ENCODE peak calls at places on chromosomes 3 and 15, in five cellular contexts. Z is ovary, C is kidney, V is nephron progenitor cell, E is GM12864. T is an unnamed sample.

GRCh38 chr3:159788987-159789386 is 199.6 kb upstream of the IL12A start:
- DNase-seq in C (no peak), E (no peak), V (no peak), Z (no peak), T (no peak)

GRCh38 chr15:36481156-36481555 is 98.3 kb upstream of the CDIN1 start:
- DNase-seq in Z (no peak), V (no peak), E (no peak), C (no peak), T (no peak)

GRCh38 chr3:58434511-58434910 is 879 bp upstream of the PDHB start:
- DNase-seq in C (no peak), V (no peak), Z (no peak), E (no peak), T (no peak)

GRCh38 chr3:13174011-13174802 is 101.0 kb upstream of the IQSEC1 start:
- DNase-seq in C (peak), V (no peak), E (no peak), Z (no peak), T (no peak)

GRCh38 chr3:129343643-129344360 is 65.1 kb downstream of the HMCES start:
- DNase-seq in V (peak), Z (no peak), C (peak), E (no peak), T (peak)

GRCh38 chr15:22810735-22811338 is 24.4 kb downstream of the NIPA1 start:
- DNase-seq in V (no peak), C (no peak), E (no peak), Z (no peak), T (no peak)

GRCh38 chr15:67048281-67049279 is 16.8 kb upstream of the SMAD3 start:
- DNase-seq in V (no peak), E (no peak), Z (no peak), C (peak), T (no peak)

GRCh38 chr3:12758025-12758830 is 831 bp downstream of the TMEM40 start:
- DNase-seq in V (no peak), C (peak), Z (peak), E (no peak), T (peak)

GRCh38 chr15:84749111-84749991 is 959 bp downstream of the ZNF592 start:
- DNase-seq in E (no peak), V (peak), Z (peak), C (peak), T (no peak)

GRCh38 chr15:23877502-23878412 is 190.7 kb upstream of the NDN start:
- DNase-seq in E (no peak), C (peak), Z (peak), V (peak), T (no peak)

GRCh38 chr3:10277115-10277625 is 15.6 kb downstream of the GHRL start:
- DNase-seq in C (no peak), Z (no peak), E (no peak), V (no peak), T (no peak)

GRCh38 chr15:90103669-90104329 is 1.5 kb upstream of the IDH2 start:
- DNase-seq in E (no peak), C (no peak), Z (no peak), V (no peak), T (no peak)

GRCh38 chr15:94026458-94026967 is 204.8 kb upstream of the MCTP2 start:
- DNase-seq in Z (no peak), V (no peak), C (no peak), E (no peak), T (no peak)

GRCh38 chr3:180252683-180253082 is 215.9 kb upstream of the PEX5L start:
- DNase-seq in E (no peak), V (no peak), Z (no peak), C (no peak), T (no peak)

GRCh38 chr15:45705510-45706473 is 71.0 kb downstream of the SQOR start:
- DNase-seq in C (peak), Z (peak), E (peak), V (peak), T (peak)

GRCh38 chr15:71096676-71097075 is 18.6 kb upstream of the THSD4 start:
- DNase-seq in V (no peak), E (no peak), Z (no peak), C (no peak), T (no peak)

GRCh38 chr15:77667351-77667750 is 34.6 kb upstream of the LINGO1 start:
- DNase-seq in E (no peak), V (no peak), C (no peak), Z (no peak), T (no peak)

GRCh38 chr3:9397911-9398714 is 698 bp downstream of the SETD5 start:
- DNase-seq in V (peak), Z (peak), C (peak), E (no peak), T (peak)

GRCh38 chr3:43770426-43771103 is 79.8 kb downstream of the ABHD5 start:
- DNase-seq in C (peak), V (no peak), E (no peak), Z (no peak), T (no peak)

GRCh38 chr3:31705726-31706125 is 173.0 kb downstream of the STT3B start:
- DNase-seq in C (no peak), Z (no peak), E (no peak), V (no peak), T (no peak)

GRCh38 chr3:83890039-83890762 is 1068.6 kb upstream of the CADM2 start:
- DNase-seq in V (no peak), C (no peak), Z (no peak), E (no peak), T (no peak)

GRCh38 chr15:64017082-64017588 is 29.1 kb downstream of the DAPK2 start:
- DNase-seq in E (no peak), Z (no peak), V (no peak), C (no peak), T (no peak)

GRCh38 chr15:65981837-65982696 is 112.8 kb downstream of the RAB11A start:
- DNase-seq in E (no peak), C (peak), V (peak), Z (no peak), T (peak)
- TF ChIP-seq CTCF in E (peak), C (no peak), V (peak), Z (no peak), T (peak)

GRCh38 chr3:72891053-72891855 is 3.4 kb downstream of the GXYLT2 start:
- DNase-seq in E (no peak), Z (peak), C (no peak), V (peak), T (no peak)
- TF ChIP-seq CTCF in E (no peak), Z (peak), C (no peak), V (no peak), T (no peak)

GRCh38 chr3:172096881-172097420 is 57.6 kb downstream of the FNDC3B start:
- DNase-seq in E (no peak), Z (no peak), C (no peak), V (no peak), T (no peak)

GRCh38 chr3:172098698-172099494 is 59.5 kb downstream of the FNDC3B start:
- DNase-seq in E (no peak), C (no peak), Z (no peak), V (no peak), T (no peak)

GRCh38 chr3:172092658-172093057 is 53.3 kb downstream of the FNDC3B start:
- DNase-seq in Z (no peak), E (no peak), C (no peak), V (no peak), T (no peak)

GRCh38 chr3:172097585-172097984 is 58.2 kb downstream of the FNDC3B start:
- DNase-seq in Z (no peak), C (no peak), E (no peak), V (no peak), T (no peak)

GRCh38 chr3:172094621-172095557 is 55.5 kb downstream of the FNDC3B start:
- DNase-seq in V (no peak), C (no peak), Z (no peak), E (peak), T (peak)
- TF ChIP-seq CTCF in V (no peak), C (no peak), Z (no peak), E (peak), T (peak)

DNA sequence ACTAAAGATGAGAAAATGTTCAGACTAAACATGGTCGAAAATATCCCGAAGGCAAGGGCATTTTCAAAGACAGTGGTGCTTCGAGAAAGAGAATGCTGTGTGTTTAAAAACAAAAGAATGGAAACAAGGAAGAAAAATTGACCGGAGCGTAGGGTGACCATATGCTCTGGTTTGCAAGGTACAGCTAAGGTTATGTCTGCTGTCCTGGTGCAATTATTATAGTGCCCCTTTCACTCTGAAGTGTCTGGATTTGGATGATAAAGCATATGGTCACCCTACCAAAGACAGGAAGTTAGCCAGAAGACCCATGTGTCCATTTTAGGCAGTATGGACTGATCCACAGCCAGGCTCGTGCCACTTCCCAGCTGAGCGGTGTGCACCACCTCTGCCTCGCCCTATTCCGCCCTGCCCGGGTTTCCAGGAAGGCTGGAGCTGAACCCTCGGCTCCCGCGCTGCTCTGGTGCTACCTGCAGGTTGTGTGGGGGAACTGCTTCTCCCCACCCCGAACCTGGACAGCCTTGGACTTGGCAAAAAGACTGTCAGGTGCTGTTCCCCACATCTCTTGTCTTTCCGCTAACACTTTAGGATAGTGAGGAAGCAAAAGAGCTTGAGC is 25.2 kb downstream of the GOLGA6D start:
- DNase-seq in C (no peak), E (peak), V (peak), Z (no peak), T (peak)
- TF ChIP-seq CTCF in C (peak), E (peak), V (peak), Z (no peak), T (peak)

GRCh38 chr3:73327052-73327451 is 265.6 kb downstream of the EBLN2 start:
- DNase-seq in V (no peak), Z (no peak), E (no peak), C (no peak), T (no peak)
- TF ChIP-seq CTCF in V (no peak), Z (no peak), E (no peak), C (no peak), T (no peak)

DNA sequence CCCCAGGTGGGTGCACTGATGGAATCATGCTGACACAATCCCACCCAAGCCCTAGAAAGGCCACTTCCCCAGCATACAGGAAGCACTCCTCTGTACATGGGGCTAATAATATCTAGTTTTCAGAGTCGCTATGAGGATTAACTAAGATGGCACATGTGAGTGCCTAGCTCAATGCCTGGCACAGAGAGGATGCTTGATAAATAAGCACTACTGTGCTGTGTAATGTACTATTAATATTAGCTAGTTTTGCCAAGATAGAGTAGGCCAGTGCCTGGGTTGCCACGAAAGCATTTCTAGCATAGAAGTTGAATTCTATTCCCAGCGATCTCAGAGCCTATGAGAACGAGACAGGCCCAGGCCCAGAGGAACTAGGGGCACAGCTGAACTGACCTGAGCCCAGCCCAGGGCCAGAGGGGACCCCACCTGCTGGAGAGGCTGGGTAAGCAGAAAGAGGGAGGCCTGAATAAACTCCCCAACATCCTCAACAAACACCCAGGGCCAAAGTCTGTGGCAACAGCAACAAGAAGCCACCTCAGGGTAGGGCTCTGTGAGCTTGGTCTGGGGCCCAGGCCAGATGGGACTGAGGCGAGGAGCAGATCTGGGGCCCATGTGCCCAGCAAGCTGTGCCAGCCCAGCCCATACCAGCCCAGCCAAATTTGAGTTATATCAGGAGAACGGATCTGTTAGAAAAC is 7.6 kb upstream of the SEMA7A start:
- DNase-seq in C (no peak), Z (no peak), E (no peak), V (no peak), T (no peak)
- TF ChIP-seq CTCF in C (no peak), Z (no peak), E (no peak), V (no peak), T (no peak)

T was measured in GM13977.